ENCODE peak calls at places on chromosomes 7 and 10, in four cellular contexts. Q is GM12878, U is K562, J is endothelial cell of umbilical vein. F is an unnamed sample.
A peak's percentile ranks its signal among the peaks of the same experiment; 100 is the strongest.

GRCh38 chr7:135317676-135318326 is 84.2 kb downstream of the STRA8 start:
- DNase-seq in Q (no peak), U (no peak), J (no peak), F (no peak)

GRCh38 chr10:69361303-69361614 is 55.5 kb downstream of the TACR2 start:
- DNase-seq in Q (no peak), U (no peak), J (no peak), F (no peak)

GRCh38 chr7:78939669-78940068 is 513.8 kb downstream of the MAGI2 start:
- DNase-seq in Q (no peak), U (no peak), J (no peak), F (peak; percentile 78)

GRCh38 chr7:8084772-8085171 is 116.2 kb downstream of the GLCCI1 start:
- DNase-seq in Q (no peak), U (no peak), J (no peak), F (no peak)

GRCh38 chr10:79299397-79300370 is 47.6 kb upstream of the PPIF start:
- DNase-seq in Q (no peak), U (no peak), J (no peak), F (peak; percentile 90)

GRCh38 chr10:74206727-74207126 is 55.7 kb downstream of the ADK start:
- DNase-seq in Q (no peak), U (no peak), J (no peak), F (no peak)

GRCh38 chr10:50419756-50420155 is 168.4 kb upstream of the ASAH2 start:
- DNase-seq in Q (no peak), U (no peak), J (no peak), F (no peak)

GRCh38 chr10:97185326-97186058 is at the start of gene SLIT1:
- DNase-seq in Q (no peak), U (no peak), J (no peak), F (no peak)

GRCh38 chr10:122911889-122912484 is 1.6 kb downstream of the FAM24A start:
- DNase-seq in Q (no peak), U (peak; percentile 59), J (peak; percentile 64), F (peak; percentile 52)

GRCh38 chr10:1180836-1181235 is 124.7 kb downstream of the WDR37 start:
- DNase-seq in Q (no peak), U (peak; percentile 40), J (no peak), F (no peak)

GRCh38 chr7:44748948-44749731 is 493 bp downstream of the ZMIZ2 start:
- DNase-seq in Q (no peak), U (no peak), J (no peak), F (no peak)

GRCh38 chr7:95469187-95469586 is 16.6 kb upstream of the ASB4 start:
- DNase-seq in Q (no peak), U (no peak), J (no peak), F (no peak)

GRCh38 chr7:1100886-1101579 is 13.1 kb downstream of the GPER1 start:
- DNase-seq in Q (no peak), U (no peak), J (peak; percentile 18), F (no peak)

GRCh38 chr7:30859940-30860623 is 51.6 kb upstream of the AQP1 start:
- DNase-seq in Q (no peak), U (no peak), J (no peak), F (no peak)

DNA sequence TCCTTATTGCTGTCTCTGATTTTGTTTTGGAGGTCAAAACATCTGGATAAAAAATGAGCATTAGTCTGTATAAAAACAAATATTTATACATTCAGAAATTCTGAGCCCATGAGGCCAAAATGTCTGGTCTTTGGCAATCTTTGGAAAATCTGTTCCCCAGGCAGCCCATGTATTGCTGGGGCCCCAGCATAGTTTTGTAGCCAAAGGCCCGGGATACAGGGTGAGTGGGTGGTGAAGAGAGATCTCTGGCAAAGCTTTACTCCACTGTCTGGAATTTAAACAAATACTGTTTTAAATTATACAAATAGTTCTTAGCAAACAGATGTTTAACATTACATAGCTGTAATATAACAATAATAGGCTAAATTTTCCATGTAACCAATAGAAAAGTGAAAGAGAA is 134.7 kb upstream of the GALNT17 start:
- DNase-seq in Q (no peak), U (no peak), J (no peak), F (no peak)
- TF ChIP-seq FOS in Q (no peak), U (no peak), J (no peak), F (no peak)

DNA sequence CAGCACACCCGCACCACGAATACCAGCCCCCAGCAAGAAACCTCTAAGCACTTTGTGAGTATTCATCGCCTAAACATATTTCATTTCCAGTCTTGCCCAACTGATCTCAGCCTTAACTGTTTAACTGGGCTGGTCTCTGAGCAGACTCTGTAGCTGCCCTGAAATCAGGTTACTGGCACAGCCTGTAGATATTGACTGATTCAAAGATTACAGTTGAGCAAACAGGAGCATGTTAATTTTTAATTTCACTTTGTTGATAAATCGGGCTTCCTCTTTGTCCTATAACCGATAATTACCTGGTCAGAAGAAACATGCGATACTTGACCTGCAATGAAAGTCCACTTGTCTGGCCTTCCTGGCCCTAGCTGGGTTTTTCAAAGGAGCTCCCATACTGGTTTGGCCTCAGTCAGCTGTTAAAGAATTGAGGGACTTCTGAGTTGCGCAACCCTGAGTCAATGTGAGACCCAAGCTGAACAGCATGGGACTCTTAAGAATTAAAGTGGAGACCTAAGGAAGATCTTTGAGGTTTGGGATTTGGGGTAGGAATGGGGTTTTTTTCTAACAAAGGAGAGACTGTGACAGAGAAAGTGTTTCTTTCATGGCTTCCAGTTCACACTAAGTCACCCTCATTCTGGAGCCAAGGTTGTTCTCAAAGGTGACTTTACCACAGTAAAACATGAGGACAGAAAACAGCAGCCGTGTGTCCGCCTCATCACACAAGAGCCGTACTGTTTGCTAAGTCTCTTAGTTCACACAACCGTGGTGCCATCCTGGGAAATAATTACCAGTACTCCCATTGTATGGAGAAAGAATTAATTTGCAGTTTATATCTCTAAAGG is 76.0 kb downstream of the PPP1R3C start:
- DNase-seq in Q (no peak), U (no peak), J (no peak), F (no peak)
- TF ChIP-seq FOS in Q (no peak), U (no peak), J (no peak), F (no peak)

GRCh38 chr7:3408814-3409595 is 108.0 kb downstream of the SDK1 start:
- DNase-seq in Q (no peak), U (no peak), J (no peak), F (no peak)
- TF ChIP-seq FOS in Q (no peak), U (no peak), J (no peak), F (no peak)

GRCh38 chr10:104049497-104050250 is 36.0 kb downstream of the COL17A1 start:
- DNase-seq in Q (no peak), U (no peak), J (peak; percentile 76), F (peak; percentile 49)
- TF ChIP-seq FOS in Q (no peak), U (no peak), J (peak; percentile 97), F (no peak)

DNA sequence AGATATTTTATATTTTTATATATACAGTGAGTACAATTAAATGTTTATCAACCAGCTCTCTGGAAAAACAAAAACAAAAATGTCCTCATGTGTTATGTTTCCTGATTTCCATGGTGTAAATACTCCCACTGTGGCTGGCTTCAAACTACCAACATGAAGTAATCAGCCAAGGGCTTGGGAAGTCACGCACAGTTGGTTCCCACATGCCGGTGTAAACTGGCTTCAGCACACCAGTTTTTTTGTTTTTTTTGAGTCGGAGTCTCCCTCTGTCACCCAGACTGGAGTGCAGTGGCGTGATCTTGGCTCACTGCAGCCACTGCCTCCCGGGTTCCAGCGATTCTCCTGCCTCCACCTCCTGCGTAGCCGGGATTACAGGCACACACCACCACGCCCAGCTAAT is 11.8 kb downstream of the OSBPL3 start:
- DNase-seq in Q (no peak), U (no peak), J (no peak), F (no peak)
- TF ChIP-seq FOS in Q (no peak), U (no peak), J (no peak), F (no peak)

GRCh38 chr10:19874190-19874589 is 58.0 kb downstream of the PLXDC2 start:
- DNase-seq in Q (no peak), U (no peak), J (no peak), F (no peak)
- TF ChIP-seq FOS in Q (no peak), U (no peak), J (no peak), F (no peak)

F was measured in IMR-90.